ENCODE peak calls at places on chromosomes 11 and 22, in eight cellular contexts. O is fibroblast of the aortic adventitia; Y is NCI-H1105; L is stimulated activated CD4-positive, alpha-beta T cell treated with anti-CD3 and anti-CD28 coated beads, Interleukin-4, amount 100 ng/mL, for 24 hours; T is activated CD8-positive, alpha-beta memory T cell treated with anti-CD3 and anti-CD28 coated beads, Interleukin-2, amount 50 U/mL, for 48 hours; N is aorta; W is bronchial epithelial cell; V is neural progenitor cell. P is an unnamed sample.

GRCh38 chr11:92870241-92870826 is 99.1 kb upstream of the MTNR1B start:
- DNase-seq in T (no peak), Y (no peak), N (no peak), W (no peak), O (no peak), L (no peak), V (no peak), P (no peak)

GRCh38 chr11:124898711-124899110 is 1.0 kb upstream of the ROBO4 start:
- DNase-seq in T (no peak), Y (no peak), O (peak), L (no peak), N (no peak), W (no peak), V (no peak), P (no peak)

GRCh38 chr11:843818-844692 is 1.4 kb downstream of the TSPAN4 start:
- DNase-seq in Y (no peak), O (peak), T (peak), W (peak), V (peak), N (peak), L (no peak), P (no peak)

GRCh38 chr11:78646564-78647185 is 72.0 kb upstream of the NARS2 start:
- DNase-seq in V (peak), W (peak), O (peak), T (no peak), N (no peak), Y (peak), L (peak), P (peak)

GRCh38 chr11:9250139-9250582 is 15.0 kb downstream of the DENND5A start:
- DNase-seq in L (peak), N (no peak), W (no peak), Y (no peak), V (no peak), O (peak), T (no peak), P (no peak)

GRCh38 chr22:43186272-43187170 is at the start of gene TTLL12:
- DNase-seq in V (peak), W (no peak), T (peak), O (peak), N (peak), Y (peak), L (peak), P (no peak)

GRCh38 chr22:37503850-37504249 is 15.4 kb downstream of the CARD10 start:
- DNase-seq in N (no peak), T (no peak), O (no peak), W (no peak), L (no peak), V (no peak), Y (no peak), P (no peak)

GRCh38 chr22:29080061-29080975 is 7.5 kb downstream of the KREMEN1 start:
- DNase-seq in N (no peak), W (peak), L (no peak), Y (peak), O (peak), T (no peak), V (no peak), P (no peak)

GRCh38 chr11:12989428-12990242 is 19.5 kb upstream of the RASSF10 start:
- DNase-seq in T (no peak), V (peak), W (peak), N (no peak), Y (peak), O (no peak), L (no peak), P (peak)

GRCh38 chr22:44537016-44537936 is 39.2 kb upstream of the RTL6 start:
- DNase-seq in W (no peak), T (no peak), Y (no peak), V (no peak), N (no peak), O (no peak), L (no peak), P (no peak)

GRCh38 chr11:20110908-20111669 is 49.2 kb downstream of the DBX1 start:
- DNase-seq in T (peak), O (peak), W (peak), N (no peak), V (peak), L (peak), Y (peak), P (peak)

GRCh38 chr11:45641961-45642360 is 23.5 kb downstream of the CHST1 start:
- DNase-seq in L (no peak), V (peak), Y (no peak), T (no peak), N (no peak), O (no peak), W (no peak), P (no peak)

GRCh38 chr11:21928834-21929233 is 264.1 kb upstream of the ANO5 start:
- DNase-seq in O (no peak), T (no peak), L (no peak), N (no peak), Y (no peak), W (no peak), V (no peak), P (no peak)

GRCh38 chr11:115581871-115582639 is 77.8 kb upstream of the CADM1 start:
- DNase-seq in V (peak), Y (peak), W (peak), N (no peak), O (no peak), L (no peak), T (no peak), P (peak)

GRCh38 chr11:102920118-102920684 is 35.3 kb downstream of the MMP13 start:
- DNase-seq in N (no peak), O (no peak), V (no peak), Y (no peak), T (no peak), W (no peak), L (no peak), P (no peak)

GRCh38 chr11:45859661-45860140 is 12.4 kb downstream of the CRY2 start:
- DNase-seq in N (peak), L (no peak), V (peak), O (peak), T (no peak), Y (peak), W (peak), P (no peak)

P was measured in NCI-H774.